ENCODE peak calls at places on chromosome X, in five cellular contexts. M is HepG2, X is NT2/D1, B is GM12878, P is H1. A is an unnamed sample.

GRCh38 chrX:135295238-135295943 is 13.9 kb upstream of the ETDC start:
- DNase-seq in X (no peak), B (peak; percentile 9), M (no peak), P (peak; percentile 21), A (no peak)

GRCh38 chrX:140034916-140035315 is 69.6 kb upstream of the CXorf66 start:
- DNase-seq in P (no peak), X (no peak), B (no peak), M (no peak), A (no peak)

GRCh38 chrX:70231666-70232065 is 2.8 kb upstream of the AWAT1 start:
- DNase-seq in B (no peak), M (no peak), P (no peak), X (no peak), A (no peak)

GRCh38 chrX:13013353-13014110 is 30.9 kb downstream of the FAM9C start:
- DNase-seq in X (no peak), P (no peak), B (no peak), M (no peak), A (no peak)

GRCh38 chrX:9595131-9595530 is 130.3 kb downstream of the TBL1X start:
- DNase-seq in M (no peak), B (no peak), P (no peak), X (no peak), A (no peak)

GRCh38 chrX:120486786-120487185 is 17.7 kb upstream of the LAMP2 start:
- DNase-seq in B (no peak), X (no peak), M (peak; percentile 81), P (no peak), A (no peak)

GRCh38 chrX:117458243-117458968 is 658.2 kb downstream of the KLHL13 start:
- DNase-seq in B (no peak), P (no peak), M (no peak), X (no peak), A (no peak)

GRCh38 chrX:53695901-53696300 is 9.4 kb upstream of the HUWE1 start:
- DNase-seq in P (no peak), X (no peak), M (no peak), B (no peak), A (peak; percentile 20)

GRCh38 chrX:134661295-134661694 is 3.0 kb upstream of the PLAC1 start:
- DNase-seq in M (no peak), P (no peak), X (no peak), B (no peak), A (no peak)

GRCh38 chrX:15413101-15413500 is 28.9 kb upstream of the VEGFD start:
- DNase-seq in M (no peak), P (no peak), B (no peak), X (no peak), A (no peak)

GRCh38 chrX:109709129-109709631 is 23.9 kb downstream of the ACSL4 start:
- DNase-seq in M (peak; percentile 82), P (no peak), B (peak; percentile 60), X (no peak), A (no peak)

GRCh38 chrX:14529288-14529989 is at the start of gene GLRA2:
- DNase-seq in X (peak; percentile 54), B (no peak), M (peak; percentile 1), P (no peak), A (peak; percentile 26)

GRCh38 chrX:7568130-7568529 is 274.8 kb upstream of the VCX start:
- DNase-seq in B (no peak), M (no peak), X (no peak), P (no peak), A (no peak)

GRCh38 chrX:15050395-15050794 is 177.2 kb downstream of the MOSPD2 start:
- DNase-seq in B (no peak), M (no peak), X (no peak), P (no peak), A (no peak)

GRCh38 chrX:31199051-31199769 is 127.4 kb upstream of the FTHL17 start:
- DNase-seq in X (no peak), P (no peak), M (no peak), B (no peak), A (no peak)

GRCh38 chrX:7235071-7235470 is 87.1 kb upstream of the PUDP start:
- DNase-seq in X (no peak), P (no peak), B (no peak), M (no peak), A (no peak)

GRCh38 chrX:9302400-9302799 is 162.5 kb upstream of the TBL1X start:
- DNase-seq in P (no peak), X (no peak), M (no peak), B (no peak), A (no peak)

GRCh38 chrX:153564047-153564606 is 34.8 kb downstream of the CCNQ start:
- DNase-seq in P (no peak), B (no peak), X (no peak), M (peak; percentile 31), A (no peak)

GRCh38 chrX:23845316-23845932 is 62.3 kb downstream of the APOO start:
- DNase-seq in B (no peak), X (no peak), M (peak; percentile 64), P (no peak), A (no peak)

GRCh38 chrX:120274958-120275357 is 24.3 kb downstream of the ZBTB33 start:
- DNase-seq in P (no peak), M (no peak), X (peak; percentile 85), B (no peak), A (no peak)

GRCh38 chrX:24153175-24153795 is 3.8 kb downstream of the ZFX start:
- DNase-seq in B (no peak), X (no peak), M (no peak), P (no peak), A (no peak)

GRCh38 chrX:10157032-10157341 is 212 bp downstream of the CLCN4 start:
- DNase-seq in P (no peak), B (no peak), X (no peak), M (no peak), A (no peak)

GRCh38 chrX:41981481-41982013 is 58.2 kb upstream of the CASK start:
- DNase-seq in P (no peak), M (no peak), X (no peak), B (no peak), A (no peak)

GRCh38 chrX:7261672-7262332 is 113.8 kb upstream of the PUDP start:
- DNase-seq in X (no peak), P (no peak), M (no peak), B (peak; percentile 57), A (no peak)

GRCh38 chrX:120732461-120732860 is 102.6 kb upstream of the C1GALT1C1 start:
- DNase-seq in M (no peak), X (no peak), P (no peak), B (no peak), A (no peak)

GRCh38 chrX:44903107-44903506 is 30.1 kb downstream of the KDM6A start:
- DNase-seq in P (no peak), B (no peak), M (peak; percentile 50), X (no peak), A (no peak)

GRCh38 chrX:125203379-125203736 is 116.3 kb upstream of the TEX13C start:
- DNase-seq in B (no peak), M (no peak), P (no peak), X (no peak), A (no peak)

GRCh38 chrX:15567886-15568616 is 32.7 kb downstream of the ACE2 start:
- DNase-seq in M (peak; percentile 23), P (no peak), B (no peak), X (no peak), A (no peak)

GRCh38 chrX:46758163-46758955 is 559 bp downstream of the SLC9A7 start:
- DNase-seq in X (no peak), M (no peak), B (no peak), P (no peak), A (no peak)

GRCh38 chrX:72269671-72270251 is 7.3 kb downstream of the RPS4X start:
- DNase-seq in M (no peak), P (no peak), X (no peak), B (no peak), A (no peak)

GRCh38 chrX:153459976-153460375 is 10.4 kb downstream of the HAUS7 start:
- DNase-seq in B (no peak), M (peak; percentile 23), X (no peak), P (no peak), A (no peak)

GRCh38 chrX:22122510-22122909 is 90.4 kb downstream of the PHEX start:
- DNase-seq in X (no peak), B (no peak), M (no peak), P (no peak), A (no peak)

GRCh38 chrX:51182545-51182944 is 150.1 kb upstream of the NUDT10 start:
- DNase-seq in M (no peak), X (no peak), P (no peak), B (no peak), A (peak; percentile 22)

GRCh38 chrX:23341452-23341851 is 6.8 kb downstream of the PTCHD1 start:
- DNase-seq in P (no peak), B (no peak), X (no peak), M (no peak), A (no peak)

GRCh38 chrX:40871385-40872082 is 136.2 kb upstream of the MED14 start:
- DNase-seq in P (no peak), X (no peak), M (no peak), B (peak; percentile 87), A (no peak)

DNA sequence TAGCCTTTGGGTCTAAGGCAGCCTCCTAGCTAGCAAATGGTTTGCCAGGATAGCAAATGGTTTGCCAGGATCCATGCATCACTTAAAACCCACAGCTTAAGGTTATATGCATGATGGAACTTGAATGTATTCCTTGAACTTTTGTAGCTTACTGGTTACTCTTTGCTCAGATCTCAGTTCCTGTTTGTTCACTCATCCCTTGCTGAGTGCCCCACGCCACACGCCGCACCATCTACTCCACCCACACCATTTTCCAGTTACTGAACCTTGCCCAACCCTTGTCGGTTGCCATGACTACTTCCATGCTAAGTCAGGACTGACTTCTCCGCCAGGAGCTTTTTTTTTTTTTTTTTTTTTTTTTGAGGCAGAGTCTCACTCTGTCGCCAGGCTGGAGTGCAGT is 29.5 kb upstream of the XIAP start:
- DNase-seq in X (no peak), M (peak; percentile 91), B (peak; percentile 64), P (no peak), A (no peak)
- TF ChIP-seq SUZ12 in X (no peak), M (no peak), B (no peak), P (no peak), A (no peak)

GRCh38 chrX:118528089-118528753 is 32.6 kb downstream of the DOCK11 start:
- DNase-seq in X (no peak), P (no peak), B (peak; percentile 47), M (no peak), A (no peak)
- TF ChIP-seq SUZ12 in X (no peak), P (no peak), B (no peak), M (no peak), A (no peak)

GRCh38 chrX:100654256-100654655 is 10.3 kb downstream of the SRPX2 start:
- DNase-seq in B (no peak), X (no peak), P (no peak), M (no peak), A (peak; percentile 46)
- TF ChIP-seq SUZ12 in B (no peak), X (no peak), P (no peak), M (no peak), A (no peak)

DNA sequence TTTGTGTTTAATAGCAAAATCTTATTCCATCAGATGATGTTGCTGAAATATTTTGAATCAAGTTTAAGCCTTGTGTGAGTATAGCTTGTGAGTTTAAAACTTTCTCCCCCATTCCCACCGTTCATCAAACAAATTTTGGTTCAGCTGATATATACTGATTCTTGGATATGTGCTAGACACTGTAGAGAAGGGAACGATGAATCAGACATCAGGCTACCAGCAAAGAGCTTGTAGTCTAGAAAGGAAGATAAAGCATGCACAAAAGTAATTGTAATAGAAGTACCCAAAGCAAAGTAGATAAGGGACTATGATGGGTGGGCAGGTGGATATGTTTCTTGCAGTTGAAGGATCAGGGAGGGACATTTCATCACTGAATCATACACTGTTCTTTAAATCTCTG is 131.9 kb downstream of the AKAP4 start:
- DNase-seq in P (no peak), B (no peak), M (no peak), X (no peak), A (no peak)
- TF ChIP-seq SUZ12 in P (no peak), B (no peak), M (no peak), X (no peak), A (no peak)